ENCODE peak calls at places on chromosomes 1 and 21, in eight cellular contexts. Y is HepG2; L is islet precursor cell; W is T-helper 9 cell; H is GM12891; F is cardiac fibroblast; P is activated naive CD4-positive, alpha-beta T cell treated with anti-CD3 and anti-CD28 coated beads for 36 hours; B is GM12864. A is an unnamed sample.

GRCh38 chr1:21587602-21587953 is 78.4 kb downstream of the ALPL start:
- DNase-seq in F (no peak), B (no peak), Y (no peak), H (no peak), W (no peak), P (no peak), L (no peak), A (no peak)

GRCh38 chr1:101207891-101208290 is 28.9 kb upstream of the S1PR1 start:
- DNase-seq in H (no peak), L (no peak), F (no peak), P (no peak), Y (no peak), W (no peak), B (no peak), A (no peak)

GRCh38 chr1:20732071-20732587 is 374 bp downstream of the SH2D5 start:
- DNase-seq in L (peak; percentile 90), B (no peak), Y (peak; percentile 25), F (peak; percentile 65), H (peak; percentile 84), P (peak; percentile 58), W (peak; percentile 38), A (peak; percentile 76)

GRCh38 chr1:116909511-116910378 is at the start of gene PTGFRN:
- DNase-seq in H (peak; percentile 35), P (peak; percentile 53), Y (no peak), F (peak; percentile 85), L (peak; percentile 89), B (no peak), W (peak; percentile 4), A (no peak)

GRCh38 chr1:15153842-15154479 is 414 bp downstream of the TMEM51 start:
- DNase-seq in B (no peak), W (no peak), H (peak; percentile 65), F (peak; percentile 57), Y (no peak), L (peak; percentile 86), P (peak; percentile 47), A (no peak)

GRCh38 chr1:184866991-184867788 is 107.1 kb downstream of the NIBAN1 start:
- DNase-seq in W (peak; percentile 33), L (no peak), H (no peak), P (peak; percentile 80), F (peak; percentile 95), B (peak; percentile 87), Y (no peak), A (peak; percentile 20)

GRCh38 chr1:159008744-159009188 is 941 bp upstream of the IFI16 start:
- DNase-seq in P (peak; percentile 88), F (peak; percentile 44), Y (no peak), L (no peak), H (peak; percentile 6), W (peak; percentile 11), B (peak; percentile 73), A (no peak)

GRCh38 chr1:234934611-234935033 is 194.0 kb downstream of the TOMM20 start:
- DNase-seq in L (no peak), Y (no peak), H (no peak), F (peak; percentile 56), P (no peak), B (no peak), W (no peak), A (no peak)

GRCh38 chr1:170765712-170766330 is 101.9 kb downstream of the PRRX1 start:
- DNase-seq in B (no peak), F (peak; percentile 72), H (no peak), Y (no peak), P (no peak), W (no peak), L (no peak), A (no peak)

GRCh38 chr21:39073063-39073462 is 110.2 kb downstream of the PSMG1 start:
- DNase-seq in P (no peak), F (no peak), W (no peak), L (no peak), Y (no peak), H (no peak), B (no peak), A (no peak)

GRCh38 chr1:56374026-56374974 is 205.1 kb downstream of the PLPP3 start:
- DNase-seq in W (no peak), Y (no peak), P (no peak), F (peak; percentile 7), L (no peak), H (no peak), B (no peak), A (no peak)

GRCh38 chr21:33478858-33479678 is 706 bp downstream of the TMEM50B start:
- DNase-seq in W (peak; percentile 27), F (peak; percentile 32), H (peak; percentile 52), Y (peak; percentile 10), P (peak; percentile 44), B (no peak), L (peak; percentile 62), A (peak; percentile 31)

GRCh38 chr21:39007532-39007931 is 175.7 kb downstream of the PSMG1 start:
- DNase-seq in B (no peak), H (no peak), P (no peak), L (no peak), Y (no peak), W (no peak), F (no peak), A (no peak)

GRCh38 chr1:15939181-15940109 is 36.5 kb downstream of the ZBTB17 start:
- DNase-seq in L (peak; percentile 90), P (peak; percentile 2), B (no peak), F (no peak), Y (peak; percentile 61), W (no peak), H (no peak), A (no peak)

A was measured in GM19239.